ENCODE peak calls at places on chromosomes 5 and 9, in four cellular contexts. F, L, A and G are unnamed samples.

GRCh38 chr9:81574399-81574798 is 114.9 kb downstream of the TLE1 start:
- DNase-seq in F (no peak), L (peak; percentile 34), A (no peak), G (no peak)

GRCh38 chr5:152329191-152329590 is 75.9 kb downstream of the NMUR2 start:
- DNase-seq in F (no peak), L (no peak), A (no peak), G (no peak)

GRCh38 chr5:28549588-28549987 is 1511.2 kb upstream of the CDH9 start:
- DNase-seq in F (no peak), L (no peak), A (no peak), G (no peak)

GRCh38 chr5:84494453-84494852 is 109.8 kb upstream of the EDIL3 start:
- DNase-seq in F (no peak), L (no peak), A (no peak), G (no peak)

GRCh38 chr5:141940695-141941271 is 17.1 kb downstream of the DELE1 start:
- DNase-seq in F (no peak), L (no peak), A (no peak), G (peak; percentile 30)

GRCh38 chr9:73170185-73170957 is 18.7 kb downstream of the ANXA1 start:
- DNase-seq in F (no peak), L (no peak), A (no peak), G (no peak)

GRCh38 chr9:124218438-124219289 is 39.1 kb upstream of the NEK6 start:
- DNase-seq in F (peak; percentile 39), L (peak; percentile 30), A (no peak), G (no peak)

GRCh38 chr5:82635561-82636288 is 357.6 kb upstream of the RPS23 start:
- DNase-seq in F (peak; percentile 89), L (peak; percentile 98), A (no peak), G (no peak)

GRCh38 chr5:38591450-38591849 is 35.0 kb upstream of the LIFR start:
- DNase-seq in F (no peak), L (no peak), A (no peak), G (no peak)

GRCh38 chr5:132090107-132090506 is 16.5 kb downstream of the CSF2 start:
- DNase-seq in F (peak; percentile 11), L (no peak), A (no peak), G (no peak)

GRCh38 chr9:112021742-112022141 is 125.1 kb downstream of the UGCG start:
- DNase-seq in F (no peak), L (no peak), A (no peak), G (no peak)

GRCh38 chr9:117616436-117616835 is 87.8 kb upstream of the TLR4 start:
- DNase-seq in F (no peak), L (no peak), A (no peak), G (no peak)

GRCh38 chr9:35951736-35952135 is 6.2 kb downstream of the OR2S2 start:
- DNase-seq in F (peak; percentile 42), L (no peak), A (no peak), G (no peak)

DNA sequence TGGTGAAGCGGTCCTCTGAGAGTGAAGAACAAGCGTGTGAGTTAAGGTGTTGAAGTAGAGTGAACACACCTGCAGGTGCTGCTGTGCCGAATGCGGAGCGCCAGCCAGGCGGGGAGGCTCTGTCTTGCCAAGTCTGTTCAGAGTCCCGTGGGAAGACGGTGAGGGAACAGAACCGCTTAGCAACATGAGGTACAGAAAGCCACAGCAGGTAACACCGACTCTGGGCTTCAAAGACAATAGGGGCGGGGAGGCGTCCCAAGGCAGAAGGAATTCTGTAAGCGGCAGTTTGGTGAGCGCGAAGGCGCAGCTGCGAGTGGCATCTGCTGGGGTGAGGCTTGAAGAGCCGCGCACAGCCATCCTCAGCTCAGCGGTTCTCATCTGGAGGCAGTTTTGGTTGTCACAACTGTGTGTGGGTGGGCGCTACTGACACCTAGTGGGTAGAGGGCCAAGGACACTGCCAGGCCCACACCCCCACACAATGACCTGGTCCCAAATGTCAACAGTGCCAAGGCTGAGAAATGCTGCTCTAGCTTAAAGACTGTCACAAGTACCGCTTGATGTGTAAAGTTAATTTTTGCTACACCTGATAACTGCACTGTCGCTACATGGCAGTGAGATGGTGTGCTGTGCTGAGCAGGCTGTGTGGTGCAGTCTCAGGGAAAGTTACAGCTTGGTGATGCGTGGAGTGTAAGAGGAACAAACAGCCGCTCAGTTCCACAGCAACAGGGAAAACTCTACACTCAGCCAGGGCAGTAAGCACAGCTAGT is 67.4 kb upstream of the TBC1D9B start:
- DNase-seq in F (peak; percentile 46), L (peak; percentile 32), A (peak; percentile 72), G (peak; percentile 30)
- TF ChIP-seq HMGXB4 in F (no peak), L (no peak), A (no peak), G (no peak)

GRCh38 chr9:135187365-135187764 is 99.9 kb downstream of the OLFM1 start:
- DNase-seq in F (no peak), L (no peak), A (no peak), G (no peak)

GRCh38 chr9:135184158-135184557 is 96.7 kb downstream of the OLFM1 start:
- DNase-seq in F (no peak), L (no peak), A (no peak), G (no peak)

GRCh38 chr9:135188681-135189151 is 101.2 kb downstream of the OLFM1 start:
- DNase-seq in F (no peak), L (no peak), A (no peak), G (no peak)

GRCh38 chr9:135184661-135185459 is 97.4 kb downstream of the OLFM1 start:
- DNase-seq in F (no peak), L (no peak), A (no peak), G (peak; percentile 49)

DNA sequence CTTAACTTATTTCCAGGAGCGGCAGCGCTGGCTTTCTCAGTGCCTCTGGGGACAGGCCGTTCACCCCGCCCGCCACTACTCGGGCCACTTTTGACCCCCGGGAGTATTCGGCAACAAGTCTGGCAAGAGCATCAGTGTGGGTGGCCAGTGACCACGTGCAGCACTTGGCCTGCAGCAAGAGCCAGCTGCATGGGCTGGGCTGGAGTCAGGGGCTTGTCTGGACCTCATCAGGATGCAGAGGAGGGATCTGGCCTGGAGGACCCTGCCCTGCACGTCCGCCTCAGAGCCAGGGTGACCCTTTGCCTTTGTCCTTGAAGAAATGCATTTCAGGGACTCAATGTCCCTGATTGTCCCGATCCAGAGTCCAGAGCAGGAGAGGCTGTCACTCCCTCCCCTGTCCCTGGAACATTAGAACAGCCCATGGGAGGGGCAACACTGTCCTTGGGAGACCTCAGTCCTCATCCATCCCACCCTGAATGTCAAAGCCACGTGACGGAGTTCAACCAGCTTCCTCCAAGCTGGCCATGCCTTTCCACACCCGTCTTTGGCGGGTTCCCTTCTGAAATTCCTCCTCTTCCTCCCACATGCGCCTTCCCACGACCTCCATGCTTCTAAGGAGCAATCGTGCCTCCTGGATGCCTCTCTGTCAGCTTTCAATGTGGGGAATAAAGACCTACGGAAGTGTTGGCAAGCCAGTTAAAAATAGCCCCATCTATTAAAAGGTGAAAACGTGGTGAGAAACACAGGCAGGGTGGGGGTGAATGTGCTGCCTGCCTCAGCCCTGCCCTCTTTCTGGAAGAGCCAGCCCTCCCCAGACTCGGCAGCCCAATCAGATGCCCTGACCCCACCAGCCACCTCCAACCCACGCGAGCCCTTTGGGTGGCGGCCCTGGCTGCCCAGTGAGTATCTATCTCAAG is 99.0 kb downstream of the OLFM1 start:
- DNase-seq in F (no peak), L (no peak), A (no peak), G (no peak)
- TF ChIP-seq HMGXB4 in F (no peak), L (no peak), A (no peak), G (no peak)

GRCh38 chr9:71764438-71764837 is 3.9 kb downstream of the CEMIP2 start:
- DNase-seq in F (no peak), L (no peak), A (no peak), G (no peak)

GRCh38 chr9:71761938-71762353 is 6.4 kb downstream of the CEMIP2 start:
- DNase-seq in F (no peak), L (no peak), A (no peak), G (no peak)

GRCh38 chr9:71760901-71761300 is 7.4 kb downstream of the CEMIP2 start:
- DNase-seq in F (peak; percentile 49), L (peak; percentile 32), A (peak; percentile 31), G (no peak)

GRCh38 chr9:71763752-71764332 is 4.5 kb downstream of the CEMIP2 start:
- DNase-seq in F (no peak), L (no peak), A (no peak), G (no peak)

GRCh38 chr9:71762900-71763653 is 5.2 kb downstream of the CEMIP2 start:
- DNase-seq in F (peak; percentile 59), L (peak; percentile 82), A (no peak), G (no peak)
- TF ChIP-seq HMGXB4 in F (no peak), L (no peak), A (no peak), G (no peak)

GRCh38 chr9:97556036-97556720 is 54.7 kb downstream of the TMOD1 start:
- DNase-seq in F (no peak), L (no peak), A (no peak), G (no peak)
- TF ChIP-seq HMGXB4 in F (no peak), L (no peak), A (no peak), G (no peak)